ENCODE peak calls at places on chromosomes 4 and X, in nine cellular contexts. V is H9, U is WERI-Rb-1, G is left ventricle myocardium inferior, D is AG04449, X is astrocyte of the spinal cord, Y is heart left ventricle, Z is PC-3, K is OCI-LY7. N is an unnamed sample.

GRCh38 chr4:183256756-183257385 is 63.2 kb downstream of the CLDN22 start:
- DNase-seq in Y (peak), U (peak), V (peak), Z (peak), X (peak), D (no peak), K (peak), G (peak), N (peak)

GRCh38 chr4:97105716-97106115 is 1037.6 kb downstream of the STPG2 start:
- DNase-seq in D (no peak), U (peak), Z (no peak), X (no peak), G (no peak), V (no peak), K (no peak), Y (no peak), N (no peak)

GRCh38 chr4:167688660-167689142 is 403.6 kb upstream of the ANXA10 start:
- DNase-seq in V (no peak), K (no peak), G (no peak), D (no peak), Z (no peak), U (no peak), Y (no peak), X (no peak), N (no peak)

GRCh38 chr4:151928112-151928511 is 167.3 kb upstream of the GATB start:
- DNase-seq in K (no peak), U (no peak), G (no peak), Z (no peak), X (no peak), V (no peak), Y (no peak), D (no peak), N (no peak)

GRCh38 chr4:116150152-116150551 is 935.2 kb downstream of the TRAM1L1 start:
- DNase-seq in K (no peak), V (no peak), Z (peak), D (no peak), Y (no peak), U (no peak), G (no peak), X (no peak), N (no peak)

GRCh38 chr4:140611854-140612253 is 43.1 kb upstream of the UCP1 start:
- DNase-seq in G (no peak), X (no peak), U (no peak), K (no peak), Z (peak), Y (no peak), D (no peak), V (no peak), N (no peak)

GRCh38 chrX:138775501-138775900 is 64.0 kb upstream of the FGF13 start:
- DNase-seq in D (no peak), Z (peak), G (no peak), K (peak), X (peak), Y (no peak), U (no peak), V (no peak), N (no peak)

GRCh38 chr4:147824316-147824715 is 92.4 kb downstream of the ARHGAP10 start:
- DNase-seq in U (no peak), V (no peak), K (no peak), Y (no peak), X (no peak), G (no peak), Z (no peak), D (no peak), N (no peak)

GRCh38 chr4:183499389-183499788 is 5.5 kb upstream of the ING2 start:
- DNase-seq in Z (no peak), X (no peak), V (no peak), U (no peak), G (no peak), Y (no peak), K (no peak), D (no peak), N (no peak)

GRCh38 chr4:2965262-2965661 is 1.9 kb downstream of the GRK4 start:
- DNase-seq in K (no peak), D (no peak), Z (no peak), X (no peak), V (no peak), U (no peak), Y (no peak), G (no peak), N (no peak)

GRCh38 chr4:119585771-119586170 is 42.8 kb downstream of the PDE5A start:
- DNase-seq in U (no peak), Z (peak), Y (no peak), K (no peak), X (peak), D (no peak), V (no peak), G (no peak), N (no peak)

GRCh38 chrX:30643313-30643821 is 9.9 kb upstream of the GK start:
- DNase-seq in D (peak), Z (no peak), V (no peak), U (no peak), X (no peak), G (no peak), K (no peak), Y (no peak), N (no peak)

GRCh38 chrX:20333672-20334071 is 67.0 kb upstream of the RPS6KA3 start:
- DNase-seq in U (no peak), K (no peak), Z (no peak), G (no peak), Y (no peak), V (no peak), D (no peak), X (no peak), N (no peak)

DNA sequence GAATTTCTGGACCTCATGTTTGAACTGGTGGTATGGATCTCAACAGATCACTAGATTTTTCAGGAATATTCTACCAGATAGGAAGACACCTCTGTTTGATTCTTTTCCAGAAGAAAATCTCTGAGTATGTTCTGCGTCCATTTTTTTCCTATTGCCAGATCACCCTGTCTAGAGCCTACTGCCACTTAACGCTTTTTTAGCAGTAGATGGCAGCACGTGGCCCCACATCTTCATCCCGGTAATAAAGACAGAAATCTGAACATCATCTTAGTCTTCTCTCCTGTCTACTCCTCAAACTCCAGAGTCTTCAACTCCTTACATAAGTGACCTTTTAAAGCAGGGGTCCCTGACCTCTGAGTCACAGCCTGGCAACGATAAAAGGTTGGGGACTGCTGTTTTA is 184.7 kb downstream of the TMA16 start:
- DNase-seq in Y (no peak), V (no peak), Z (peak), U (peak), D (no peak), K (peak), G (no peak), X (no peak), N (no peak)
- TF ChIP-seq CTCF in Y (no peak), V (peak), Z (peak), U (peak), D (peak), K (peak), G (no peak), X (peak), N (no peak)

GRCh38 chr4:174120446-174121142 is 162.9 kb downstream of the FBXO8 start:
- DNase-seq in Y (peak), U (peak), X (peak), Z (peak), D (peak), K (peak), V (peak), G (peak), N (peak)
- TF ChIP-seq CTCF in Y (peak), U (peak), X (peak), Z (peak), D (peak), K (peak), V (peak), G (peak), N (peak)

GRCh38 chr4:41061482-41062185 is 152.7 kb downstream of the APBB2 start:
- DNase-seq in K (no peak), Y (no peak), V (no peak), U (no peak), Z (no peak), D (no peak), X (peak), G (no peak), N (no peak)
- TF ChIP-seq CTCF in K (no peak), Y (no peak), V (no peak), U (no peak), Z (no peak), D (no peak), X (no peak), G (no peak), N (no peak)

GRCh38 chr4:81913427-81913878 is 441.7 kb upstream of the RASGEF1B start:
- DNase-seq in K (peak), Y (no peak), U (peak), Z (peak), V (peak), G (no peak), D (no peak), X (peak), N (peak)
- TF ChIP-seq CTCF in K (peak), Y (peak), U (peak), Z (peak), V (peak), G (peak), D (peak), X (peak), N (peak)

GRCh38 chrX:32483534-32484136 is 727.7 kb downstream of the DMD start:
- DNase-seq in U (no peak), K (peak), X (no peak), D (no peak), Y (no peak), G (no peak), V (no peak), Z (peak), N (no peak)
- TF ChIP-seq CTCF in U (no peak), K (peak), X (peak), D (no peak), Y (no peak), G (peak), V (peak), Z (peak), N (peak)

N was measured in glutamatergic neuron.